ENCODE peak calls at places on chromosomes 13 and 19, in five cellular contexts. N, H, I, M and P are unnamed samples.

GRCh38 chr19:601310-601709 is 11.6 kb downstream of the HCN2 start:
- DNase-seq in N (no peak), H (no peak), I (no peak), M (no peak), P (no peak)

GRCh38 chr13:40352385-40352778 is 314.1 kb downstream of the FOXO1 start:
- DNase-seq in N (no peak), H (no peak), I (no peak), M (peak), P (peak)

GRCh38 chr19:30884146-30884812 is 465.0 kb downstream of the TSHZ3 start:
- DNase-seq in N (no peak), H (peak), I (no peak), M (no peak), P (no peak)

GRCh38 chr13:102598061-102598460 is 1.3 kb downstream of the TPP2 start:
- DNase-seq in N (no peak), H (no peak), I (no peak), M (peak), P (no peak)

GRCh38 chr13:45781553-45782326 is 69.8 kb downstream of the SIAH3 start:
- DNase-seq in N (no peak), H (peak), I (no peak), M (peak), P (no peak)

GRCh38 chr13:71867101-71867814 is at the start of gene DACH1:
- DNase-seq in N (peak), H (peak), I (no peak), M (peak), P (peak)

GRCh38 chr13:45180713-45181601 is 19.9 kb downstream of the KCTD4 start:
- DNase-seq in N (no peak), H (no peak), I (no peak), M (peak), P (no peak)

GRCh38 chr19:38728752-38729541 is 15.3 kb downstream of the CAPN12 start:
- DNase-seq in N (no peak), H (no peak), I (no peak), M (no peak), P (no peak)

GRCh38 chr13:36673838-36674326 is at the start of gene SERTM1:
- DNase-seq in N (no peak), H (peak), I (no peak), M (peak), P (peak)

GRCh38 chr19:571127-571974 is 1.0 kb upstream of the BSG start:
- DNase-seq in N (peak), H (peak), I (peak), M (peak), P (no peak)

GRCh38 chr19:50210425-50210824 is 7.0 kb downstream of the MYH14 start:
- DNase-seq in N (no peak), H (no peak), I (no peak), M (no peak), P (no peak)

GRCh38 chr19:7074705-7075282 is 5.3 kb downstream of the ZNF557 start:
- DNase-seq in N (no peak), H (no peak), I (no peak), M (no peak), P (no peak)

GRCh38 chr19:43777163-43777700 is 3.5 kb downstream of the KCNN4 start:
- DNase-seq in N (no peak), H (no peak), I (no peak), M (no peak), P (peak)

GRCh38 chr19:46624958-46625661 is at the start of gene PTGIR:
- DNase-seq in N (no peak), H (peak), I (peak), M (peak), P (no peak)

GRCh38 chr13:44463759-44464158 is 90.1 kb downstream of the SERP2 start:
- DNase-seq in N (no peak), H (no peak), I (no peak), M (no peak), P (no peak)

GRCh38 chr13:31242342-31242741 is 42.6 kb downstream of the B3GLCT start:
- DNase-seq in N (no peak), H (no peak), I (no peak), M (no peak), P (no peak)

GRCh38 chr19:55536951-55537740 is at the start of gene SBK2:
- DNase-seq in N (no peak), H (peak), I (no peak), M (no peak), P (no peak)

GRCh38 chr13:29905845-29906244 is 55.4 kb upstream of the UBL3 start:
- DNase-seq in N (no peak), H (no peak), I (no peak), M (peak), P (peak)

GRCh38 chr13:90197722-90198121 is 1149.8 kb upstream of the MIR17HG start:
- DNase-seq in N (no peak), H (no peak), I (no peak), M (peak), P (no peak)

GRCh38 chr13:57946361-57946760 is 314.8 kb downstream of the PCDH17 start:
- DNase-seq in N (no peak), H (no peak), I (no peak), M (no peak), P (no peak)

GRCh38 chr13:44810067-44810840 is 179.0 kb downstream of the NUFIP1 start:
- DNase-seq in N (no peak), H (no peak), I (no peak), M (peak), P (peak)

GRCh38 chr13:77896536-77896935 is 22.1 kb downstream of the EDNRB start:
- DNase-seq in N (no peak), H (no peak), I (no peak), M (no peak), P (no peak)

GRCh38 chr19:35446194-35446593 is 1.9 kb upstream of the FFAR2 start:
- DNase-seq in N (no peak), H (no peak), I (no peak), M (no peak), P (no peak)

GRCh38 chr13:31044658-31045620 is 112.5 kb downstream of the TEX26 start:
- DNase-seq in N (no peak), H (no peak), I (peak), M (peak), P (no peak)

GRCh38 chr19:2387367-2388288 is 27.6 kb downstream of the TMPRSS9 start:
- DNase-seq in N (no peak), H (no peak), I (no peak), M (no peak), P (no peak)

GRCh38 chr13:94312511-94313191 is 166.8 kb downstream of the DCT start:
- DNase-seq in N (no peak), H (no peak), I (no peak), M (peak), P (peak)

GRCh38 chr13:45206340-45206739 is 5.5 kb upstream of the KCTD4 start:
- DNase-seq in N (peak), H (no peak), I (no peak), M (peak), P (no peak)

GRCh38 chr19:27733551-27734266 is 1479.2 kb downstream of the UQCRFS1 start:
- DNase-seq in N (no peak), H (no peak), I (no peak), M (no peak), P (no peak)